ENCODE peak calls at places on chromosomes 2 and 18, in nine cellular contexts. One of them, this sample, is unnamed.

GRCh38 chr18:58396144-58396543 is 232.7 kb downstream of the ALPK2 start:
- DNase-seq in iPS-NIHi11: no peak
- DNase-seq in tibial artery: peak
- DNase-seq in NCI-H774: no peak
- DNase-seq in left cardiac atrium: no peak
- DNase-seq in pons: no peak
- DNase-seq in stimulated activated CD4-positive, alpha-beta T cell treated with anti-CD3 and anti-CD28 coated beads, Interleukin-1b, Interleukin-23, amount 100 ng/mL, for 4 hours: no peak
- DNase-seq in osteocyte: no peak
- DNase-seq in natural killer cell: no peak
- DNase-seq in this sample: no peak

GRCh38 chr2:55163258-55163657 is 68.8 kb downstream of the CLHC1 start:
- DNase-seq in iPS-NIHi11: no peak
- DNase-seq in tibial artery: no peak
- DNase-seq in NCI-H774: no peak
- DNase-seq in left cardiac atrium: no peak
- DNase-seq in pons: peak
- DNase-seq in stimulated activated CD4-positive, alpha-beta T cell treated with anti-CD3 and anti-CD28 coated beads, Interleukin-1b, Interleukin-23, amount 100 ng/mL, for 4 hours: no peak
- DNase-seq in osteocyte: peak
- DNase-seq in natural killer cell: no peak
- DNase-seq in this sample: no peak

GRCh38 chr2:69465513-69466456 is 28.6 kb upstream of the NFU1 start:
- DNase-seq in iPS-NIHi11: no peak
- DNase-seq in tibial artery: peak
- DNase-seq in NCI-H774: no peak
- DNase-seq in left cardiac atrium: peak
- DNase-seq in pons: no peak
- DNase-seq in stimulated activated CD4-positive, alpha-beta T cell treated with anti-CD3 and anti-CD28 coated beads, Interleukin-1b, Interleukin-23, amount 100 ng/mL, for 4 hours: no peak
- DNase-seq in osteocyte: no peak
- DNase-seq in natural killer cell: no peak
- DNase-seq in this sample: no peak

GRCh38 chr18:46332956-46333355 is 228.8 kb downstream of the HAUS1 start:
- DNase-seq in iPS-NIHi11: no peak
- DNase-seq in tibial artery: peak
- DNase-seq in NCI-H774: peak
- DNase-seq in left cardiac atrium: no peak
- DNase-seq in pons: no peak
- DNase-seq in stimulated activated CD4-positive, alpha-beta T cell treated with anti-CD3 and anti-CD28 coated beads, Interleukin-1b, Interleukin-23, amount 100 ng/mL, for 4 hours: no peak
- DNase-seq in osteocyte: no peak
- DNase-seq in natural killer cell: peak
- DNase-seq in this sample: no peak

GRCh38 chr2:134228493-134228903 is 25.4 kb upstream of the MGAT5 start:
- DNase-seq in iPS-NIHi11: no peak
- DNase-seq in tibial artery: no peak
- DNase-seq in NCI-H774: no peak
- DNase-seq in left cardiac atrium: no peak
- DNase-seq in pons: no peak
- DNase-seq in stimulated activated CD4-positive, alpha-beta T cell treated with anti-CD3 and anti-CD28 coated beads, Interleukin-1b, Interleukin-23, amount 100 ng/mL, for 4 hours: no peak
- DNase-seq in osteocyte: no peak
- DNase-seq in natural killer cell: no peak
- DNase-seq in this sample: no peak

GRCh38 chr2:109270758-109271305 is 141.8 kb downstream of the SH3RF3 start:
- DNase-seq in iPS-NIHi11: no peak
- DNase-seq in tibial artery: no peak
- DNase-seq in NCI-H774: no peak
- DNase-seq in left cardiac atrium: peak
- DNase-seq in pons: no peak
- DNase-seq in stimulated activated CD4-positive, alpha-beta T cell treated with anti-CD3 and anti-CD28 coated beads, Interleukin-1b, Interleukin-23, amount 100 ng/mL, for 4 hours: no peak
- DNase-seq in osteocyte: no peak
- DNase-seq in natural killer cell: no peak
- DNase-seq in this sample: no peak

GRCh38 chr18:67730884-67731283 is 214.4 kb upstream of the DSEL start:
- DNase-seq in iPS-NIHi11: no peak
- DNase-seq in tibial artery: no peak
- DNase-seq in NCI-H774: no peak
- DNase-seq in left cardiac atrium: no peak
- DNase-seq in pons: no peak
- DNase-seq in stimulated activated CD4-positive, alpha-beta T cell treated with anti-CD3 and anti-CD28 coated beads, Interleukin-1b, Interleukin-23, amount 100 ng/mL, for 4 hours: no peak
- DNase-seq in osteocyte: no peak
- DNase-seq in natural killer cell: no peak
- DNase-seq in this sample: no peak

GRCh38 chr2:199329024-199329423 is 128.7 kb downstream of the SATB2 start:
- DNase-seq in iPS-NIHi11: no peak
- DNase-seq in tibial artery: no peak
- DNase-seq in NCI-H774: no peak
- DNase-seq in left cardiac atrium: no peak
- DNase-seq in pons: no peak
- DNase-seq in stimulated activated CD4-positive, alpha-beta T cell treated with anti-CD3 and anti-CD28 coated beads, Interleukin-1b, Interleukin-23, amount 100 ng/mL, for 4 hours: no peak
- DNase-seq in osteocyte: no peak
- DNase-seq in natural killer cell: no peak
- DNase-seq in this sample: no peak

GRCh38 chr2:45851111-45851510 is 199.6 kb downstream of the PRKCE start:
- DNase-seq in iPS-NIHi11: no peak
- DNase-seq in tibial artery: no peak
- DNase-seq in NCI-H774: no peak
- DNase-seq in left cardiac atrium: no peak
- DNase-seq in pons: no peak
- DNase-seq in stimulated activated CD4-positive, alpha-beta T cell treated with anti-CD3 and anti-CD28 coated beads, Interleukin-1b, Interleukin-23, amount 100 ng/mL, for 4 hours: no peak
- DNase-seq in osteocyte: no peak
- DNase-seq in natural killer cell: no peak
- DNase-seq in this sample: no peak

GRCh38 chr2:50732796-50733195 is 299.1 kb downstream of the NRXN1 start:
- DNase-seq in iPS-NIHi11: no peak
- DNase-seq in tibial artery: no peak
- DNase-seq in NCI-H774: no peak
- DNase-seq in left cardiac atrium: no peak
- DNase-seq in pons: no peak
- DNase-seq in stimulated activated CD4-positive, alpha-beta T cell treated with anti-CD3 and anti-CD28 coated beads, Interleukin-1b, Interleukin-23, amount 100 ng/mL, for 4 hours: no peak
- DNase-seq in osteocyte: no peak
- DNase-seq in natural killer cell: no peak
- DNase-seq in this sample: no peak

GRCh38 chr2:210207929-210208328 is 17.3 kb downstream of the ACADL start:
- DNase-seq in iPS-NIHi11: no peak
- DNase-seq in tibial artery: no peak
- DNase-seq in NCI-H774: no peak
- DNase-seq in left cardiac atrium: no peak
- DNase-seq in pons: no peak
- DNase-seq in stimulated activated CD4-positive, alpha-beta T cell treated with anti-CD3 and anti-CD28 coated beads, Interleukin-1b, Interleukin-23, amount 100 ng/mL, for 4 hours: no peak
- DNase-seq in osteocyte: no peak
- DNase-seq in natural killer cell: no peak
- DNase-seq in this sample: no peak

GRCh38 chr2:165239230-165239629 is at the start of gene SCN2A:
- DNase-seq in iPS-NIHi11: peak
- DNase-seq in tibial artery: no peak
- DNase-seq in NCI-H774: peak
- DNase-seq in left cardiac atrium: no peak
- DNase-seq in pons: peak
- DNase-seq in stimulated activated CD4-positive, alpha-beta T cell treated with anti-CD3 and anti-CD28 coated beads, Interleukin-1b, Interleukin-23, amount 100 ng/mL, for 4 hours: no peak
- DNase-seq in osteocyte: no peak
- DNase-seq in natural killer cell: no peak
- DNase-seq in this sample: no peak

GRCh38 chr2:189175869-189176431 is 3.6 kb downstream of the COL5A2 start:
- DNase-seq in iPS-NIHi11: no peak
- DNase-seq in tibial artery: no peak
- DNase-seq in NCI-H774: no peak
- DNase-seq in left cardiac atrium: no peak
- DNase-seq in pons: no peak
- DNase-seq in stimulated activated CD4-positive, alpha-beta T cell treated with anti-CD3 and anti-CD28 coated beads, Interleukin-1b, Interleukin-23, amount 100 ng/mL, for 4 hours: no peak
- DNase-seq in osteocyte: no peak
- DNase-seq in natural killer cell: no peak
- DNase-seq in this sample: no peak

GRCh38 chr2:99940963-99941362 is 201.4 kb downstream of the AFF3 start:
- DNase-seq in iPS-NIHi11: peak
- DNase-seq in tibial artery: no peak
- DNase-seq in NCI-H774: no peak
- DNase-seq in left cardiac atrium: no peak
- DNase-seq in pons: no peak
- DNase-seq in stimulated activated CD4-positive, alpha-beta T cell treated with anti-CD3 and anti-CD28 coated beads, Interleukin-1b, Interleukin-23, amount 100 ng/mL, for 4 hours: no peak
- DNase-seq in osteocyte: no peak
- DNase-seq in natural killer cell: no peak
- DNase-seq in this sample: no peak

GRCh38 chr18:23844991-23845680 is 155.9 kb downstream of the LAMA3 start:
- DNase-seq in iPS-NIHi11: peak
- DNase-seq in tibial artery: no peak
- DNase-seq in NCI-H774: no peak
- DNase-seq in left cardiac atrium: no peak
- DNase-seq in pons: no peak
- DNase-seq in stimulated activated CD4-positive, alpha-beta T cell treated with anti-CD3 and anti-CD28 coated beads, Interleukin-1b, Interleukin-23, amount 100 ng/mL, for 4 hours: no peak
- DNase-seq in osteocyte: no peak
- DNase-seq in natural killer cell: no peak
- DNase-seq in this sample: no peak

GRCh38 chr18:66752733-66753132 is 148.8 kb upstream of the CDH19 start:
- DNase-seq in iPS-NIHi11: no peak
- DNase-seq in tibial artery: no peak
- DNase-seq in NCI-H774: no peak
- DNase-seq in left cardiac atrium: no peak
- DNase-seq in pons: no peak
- DNase-seq in stimulated activated CD4-positive, alpha-beta T cell treated with anti-CD3 and anti-CD28 coated beads, Interleukin-1b, Interleukin-23, amount 100 ng/mL, for 4 hours: no peak
- DNase-seq in osteocyte: no peak
- DNase-seq in natural killer cell: no peak
- DNase-seq in this sample: no peak

GRCh38 chr2:99852376-99852934 is 289.9 kb downstream of the AFF3 start:
- DNase-seq in iPS-NIHi11: no peak
- DNase-seq in tibial artery: no peak
- DNase-seq in NCI-H774: no peak
- DNase-seq in left cardiac atrium: no peak
- DNase-seq in pons: no peak
- DNase-seq in stimulated activated CD4-positive, alpha-beta T cell treated with anti-CD3 and anti-CD28 coated beads, Interleukin-1b, Interleukin-23, amount 100 ng/mL, for 4 hours: no peak
- DNase-seq in osteocyte: no peak
- DNase-seq in natural killer cell: no peak
- DNase-seq in this sample: no peak

GRCh38 chr2:160666019-160666676 is 172.5 kb upstream of the RBMS1 start:
- DNase-seq in iPS-NIHi11: no peak
- DNase-seq in tibial artery: no peak
- DNase-seq in NCI-H774: peak
- DNase-seq in left cardiac atrium: no peak
- DNase-seq in pons: peak
- DNase-seq in stimulated activated CD4-positive, alpha-beta T cell treated with anti-CD3 and anti-CD28 coated beads, Interleukin-1b, Interleukin-23, amount 100 ng/mL, for 4 hours: no peak
- DNase-seq in osteocyte: no peak
- DNase-seq in natural killer cell: no peak
- DNase-seq in this sample: no peak

GRCh38 chr2:112728029-112728362 is 7.2 kb downstream of the NT5DC4 start:
- DNase-seq in iPS-NIHi11: no peak
- DNase-seq in tibial artery: no peak
- DNase-seq in NCI-H774: no peak
- DNase-seq in left cardiac atrium: no peak
- DNase-seq in pons: no peak
- DNase-seq in stimulated activated CD4-positive, alpha-beta T cell treated with anti-CD3 and anti-CD28 coated beads, Interleukin-1b, Interleukin-23, amount 100 ng/mL, for 4 hours: no peak
- DNase-seq in osteocyte: peak
- DNase-seq in natural killer cell: no peak
- DNase-seq in this sample: no peak

GRCh38 chr2:179170897-179171296 is 93.7 kb downstream of the SESTD1 start:
- DNase-seq in iPS-NIHi11: no peak
- DNase-seq in tibial artery: no peak
- DNase-seq in NCI-H774: no peak
- DNase-seq in left cardiac atrium: no peak
- DNase-seq in pons: no peak
- DNase-seq in stimulated activated CD4-positive, alpha-beta T cell treated with anti-CD3 and anti-CD28 coated beads, Interleukin-1b, Interleukin-23, amount 100 ng/mL, for 4 hours: no peak
- DNase-seq in osteocyte: no peak
- DNase-seq in natural killer cell: no peak
- DNase-seq in this sample: no peak

GRCh38 chr2:9258953-9259399 is 52.4 kb downstream of the ASAP2 start:
- DNase-seq in iPS-NIHi11: no peak
- DNase-seq in tibial artery: no peak
- DNase-seq in NCI-H774: no peak
- DNase-seq in left cardiac atrium: peak
- DNase-seq in pons: peak
- DNase-seq in stimulated activated CD4-positive, alpha-beta T cell treated with anti-CD3 and anti-CD28 coated beads, Interleukin-1b, Interleukin-23, amount 100 ng/mL, for 4 hours: no peak
- DNase-seq in osteocyte: no peak
- DNase-seq in natural killer cell: no peak
- DNase-seq in this sample: no peak

This sample was measured in effector memory CD8-positive, alpha-beta T cell.